ENCODE peak calls at places on chromosomes 6 and 20, in four cellular contexts. U is left colon, X is HFF-Myc, Q is BJ. V is an unnamed sample.

GRCh38 chr6:153553627-153554026 is 422.5 kb upstream of the RGS17 start:
- DNase-seq in X (no peak), Q (no peak), U (no peak), V (no peak)

GRCh38 chr6:1536526-1537429 is 72.9 kb upstream of the FOXC1 start:
- DNase-seq in Q (no peak), X (no peak), U (no peak), V (no peak)

GRCh38 chr6:15501806-15502450 is 160.9 kb downstream of the DTNBP1 start:
- DNase-seq in U (no peak), X (no peak), Q (no peak), V (no peak)

GRCh38 chr20:49303211-49303610 is 25.4 kb upstream of the ZNFX1 start:
- DNase-seq in X (no peak), Q (peak; percentile 39), U (no peak), V (peak; percentile 51)

GRCh38 chr6:158496700-158497099 is 63.2 kb upstream of the TMEM181 start:
- DNase-seq in Q (no peak), X (no peak), U (no peak), V (no peak)

GRCh38 chr6:112396221-112396620 is 49.1 kb downstream of the RFPL4B start:
- DNase-seq in U (no peak), Q (no peak), X (no peak), V (no peak)

GRCh38 chr6:118963003-118963402 is 28.0 kb upstream of the MCM9 start:
- DNase-seq in Q (no peak), X (no peak), U (no peak), V (no peak)

GRCh38 chr6:109695468-109695867 is 4.4 kb downstream of the FIG4 start:
- DNase-seq in Q (no peak), U (no peak), X (no peak), V (no peak)

GRCh38 chr6:130879826-130880225 is 52.6 kb downstream of the SMLR1 start:
- DNase-seq in Q (no peak), U (no peak), X (no peak), V (no peak)

GRCh38 chr20:6074145-6074561 is 20.3 kb upstream of the LRRN4 start:
- DNase-seq in U (no peak), Q (no peak), X (no peak), V (no peak)

GRCh38 chr6:81744136-81744535 is 8.3 kb downstream of the TENT5A start:
- DNase-seq in U (no peak), X (no peak), Q (no peak), V (no peak)

GRCh38 chr20:11261533-11262000 is 587.8 kb upstream of the JAG1 start:
- DNase-seq in U (no peak), Q (no peak), X (no peak), V (no peak)

GRCh38 chr20:17662333-17663039 is 19.6 kb downstream of the RRBP1 start:
- DNase-seq in Q (no peak), U (peak; percentile 23), X (no peak), V (no peak)

GRCh38 chr20:31330893-31331292 is 22.5 kb upstream of the DEFB116 start:
- DNase-seq in Q (no peak), U (no peak), X (no peak), V (no peak)

GRCh38 chr20:24650091-24650490 is 180.7 kb downstream of the SYNDIG1 start:
- DNase-seq in X (no peak), Q (peak; percentile 67), U (no peak), V (no peak)

GRCh38 chr6:149846321-149846720 is 17.8 kb downstream of the LRP11 start:
- DNase-seq in X (no peak), U (no peak), Q (no peak), V (no peak)

GRCh38 chr6:85551264-85551663 is 42.4 kb downstream of the SNX14 start:
- DNase-seq in X (no peak), U (no peak), Q (no peak), V (no peak)